ENCODE peak calls at places on chromosomes 7 and 10, in six cellular contexts. E, U, N, G, K and Q are unnamed samples.

GRCh38 chr10:132701846-132702190 is 84.1 kb downstream of the NKX6-2 start:
- DNase-seq in E (no peak), N (no peak), G (no peak), K (no peak), U (no peak), Q (no peak)

GRCh38 chr7:138257459-138258193 is 181.4 kb downstream of the AKR1D1 start:
- DNase-seq in G (no peak), U (no peak), E (peak), K (peak), N (peak), Q (no peak)

GRCh38 chr7:33854178-33854577 is 51.2 kb upstream of the BMPER start:
- DNase-seq in K (no peak), N (no peak), E (no peak), G (no peak), U (no peak), Q (no peak)

GRCh38 chr7:111255576-111255975 is 164.6 kb downstream of the LRRN3 start:
- DNase-seq in K (no peak), U (no peak), G (no peak), N (no peak), E (no peak), Q (peak)

GRCh38 chr10:116526219-116526618 is 19.5 kb upstream of the PNLIP start:
- DNase-seq in G (no peak), U (no peak), K (no peak), N (no peak), E (no peak), Q (no peak)

GRCh38 chr7:44196450-44196872 is 4.3 kb upstream of the YKT6 start:
- DNase-seq in K (peak), E (peak), N (peak), G (no peak), U (no peak), Q (peak)

GRCh38 chr10:78211476-78212110 is 177.9 kb downstream of the RPS24 start:
- DNase-seq in K (peak), G (no peak), N (no peak), U (no peak), E (peak), Q (peak)

GRCh38 chr10:77873558-77874380 is 52.8 kb downstream of the DLG5 start:
- DNase-seq in U (peak), E (peak), K (peak), N (no peak), G (peak), Q (peak)

GRCh38 chr10:58400609-58401008 is 15.4 kb downstream of the TFAM start:
- DNase-seq in N (no peak), E (no peak), K (no peak), U (no peak), G (no peak), Q (no peak)

GRCh38 chr7:65980478-65981250 is 1.3 kb downstream of the GUSB start:
- DNase-seq in E (peak), G (peak), N (no peak), K (peak), U (peak), Q (peak)

GRCh38 chr7:129376076-129376777 is 58.0 kb upstream of the STRIP2 start:
- DNase-seq in U (peak), K (peak), E (peak), G (peak), N (peak), Q (peak)

GRCh38 chr7:51034531-51035264 is 252.0 kb upstream of the GRB10 start:
- DNase-seq in U (no peak), G (no peak), K (peak), E (peak), N (no peak), Q (peak)

GRCh38 chr7:95312561-95312960 is 11.8 kb downstream of the PON1 start:
- DNase-seq in G (no peak), E (no peak), U (no peak), N (no peak), K (no peak), Q (no peak)

GRCh38 chr10:100347568-100348195 is 649 bp downstream of the SCD start:
- DNase-seq in U (no peak), N (no peak), E (no peak), K (no peak), G (no peak), Q (peak)